ENCODE peak calls at places on chromosomes 12 and 14, in ten cellular contexts. C, A, W, Q, I, Y, Z, L, J and S are unnamed samples.

GRCh38 chr12:21539797-21540196 is 13.7 kb downstream of the SPX start:
- DNase-seq in C (no peak), A (no peak), Z (no peak), L (no peak), Q (no peak), I (no peak), W (no peak), J (no peak), Y (no peak), S (no peak)

GRCh38 chr14:79665556-79665955 is 545.7 kb downstream of the DIO2 start:
- DNase-seq in Z (no peak), C (no peak), Y (no peak), J (no peak), A (no peak), I (no peak), W (peak), L (no peak), Q (no peak), S (no peak)

GRCh38 chr14:24211311-24211710 is 2.0 kb downstream of the CHMP4A start:
- DNase-seq in C (no peak), A (no peak), Z (no peak), Y (no peak), L (no peak), I (no peak), Q (no peak), W (no peak), J (no peak), S (no peak)

GRCh38 chr12:120822832-120823503 is 81.2 kb downstream of the SPPL3 start:
- DNase-seq in L (no peak), Y (no peak), Z (no peak), W (no peak), J (no peak), I (no peak), C (no peak), A (no peak), Q (no peak), S (no peak)

GRCh38 chr14:90645842-90646443 is 170.3 kb downstream of the TTC7B start:
- DNase-seq in W (peak), J (no peak), I (no peak), Z (no peak), Q (no peak), L (no peak), C (no peak), A (no peak), Y (no peak), S (no peak)

GRCh38 chr12:118979763-118980406 is 1.5 kb upstream of the SRRM4 start:
- DNase-seq in Q (peak), J (peak), C (no peak), Y (peak), W (peak), L (peak), I (no peak), Z (peak), A (peak), S (no peak)

GRCh38 chr12:92570056-92570753 is 132.6 kb upstream of the PLEKHG7 start:
- DNase-seq in W (peak), J (peak), C (no peak), L (peak), Q (no peak), Y (peak), I (peak), Z (no peak), A (peak), S (peak)

GRCh38 chr12:75964150-75964549 is 67.4 kb downstream of the PHLDA1 start:
- DNase-seq in J (peak), Y (no peak), Z (no peak), C (no peak), Q (no peak), I (no peak), L (no peak), W (no peak), A (peak), S (no peak)

GRCh38 chr14:31201111-31201510 is 6.5 kb downstream of the HECTD1 start:
- DNase-seq in A (no peak), J (no peak), Q (no peak), C (no peak), Y (no peak), I (no peak), Z (no peak), W (no peak), L (no peak), S (no peak)

GRCh38 chr12:28872654-28873268 is 276.3 kb upstream of the FAR2 start:
- DNase-seq in W (peak), Z (peak), J (peak), Y (no peak), Q (peak), I (no peak), C (no peak), L (peak), A (peak), S (no peak)

GRCh38 chr12:5222011-5222461 is 178.4 kb downstream of the KCNA5 start:
- DNase-seq in C (no peak), W (no peak), Q (no peak), Y (no peak), A (no peak), J (no peak), L (no peak), Z (no peak), I (no peak), S (no peak)

GRCh38 chr12:42945927-42946326 is 356.4 kb upstream of the PRICKLE1 start:
- DNase-seq in Q (no peak), A (no peak), L (no peak), Z (no peak), J (no peak), C (no peak), I (no peak), W (no peak), Y (no peak), S (no peak)

GRCh38 chr12:15044461-15044860 is 71.6 kb downstream of the PDE6H start:
- DNase-seq in A (no peak), Q (peak), I (no peak), Y (no peak), L (no peak), C (no peak), J (no peak), Z (no peak), W (peak), S (no peak)

GRCh38 chr14:93231129-93231979 is 24.3 kb downstream of the UBR7 start:
- DNase-seq in C (no peak), J (peak), Z (no peak), Y (no peak), Q (peak), L (no peak), I (no peak), A (peak), W (peak), S (no peak)

GRCh38 chr12:46385439-46385838 is 12.9 kb upstream of the SLC38A2 start:
- DNase-seq in Y (no peak), Z (no peak), I (no peak), A (no peak), L (no peak), J (no peak), C (no peak), Q (no peak), W (no peak), S (no peak)

GRCh38 chr14:72553656-72554055 is 340.2 kb downstream of the DPF3 start:
- DNase-seq in W (no peak), Q (peak), L (no peak), A (no peak), J (no peak), I (no peak), Y (no peak), C (no peak), Z (no peak), S (no peak)

GRCh38 chr12:65654230-65654629 is 170.1 kb upstream of the HMGA2 start:
- DNase-seq in L (no peak), Z (no peak), C (no peak), A (no peak), W (no peak), Y (no peak), Q (no peak), J (no peak), I (no peak), S (no peak)

GRCh38 chr14:104898195-104898558 is 26.5 kb upstream of the PLD4 start:
- DNase-seq in I (no peak), Q (peak), L (no peak), Z (no peak), W (no peak), Y (no peak), J (no peak), A (no peak), C (no peak), S (no peak)

GRCh38 chr12:92396647-92397258 is 251.1 kb upstream of the BTG1 start:
- DNase-seq in Z (no peak), C (no peak), I (no peak), L (no peak), Q (peak), J (no peak), A (no peak), W (peak), Y (peak), S (no peak)

GRCh38 chr12:98587084-98587483 is 6.4 kb upstream of the SLC25A3 start:
- DNase-seq in I (no peak), C (no peak), L (no peak), Z (no peak), J (no peak), Q (peak), Y (no peak), W (no peak), A (no peak), S (no peak)

GRCh38 chr12:120920178-120920577 is 16.0 kb upstream of the SPPL3 start:
- DNase-seq in Z (no peak), A (no peak), I (no peak), Y (no peak), Q (no peak), C (no peak), W (no peak), L (no peak), J (no peak), S (no peak)

GRCh38 chr12:53279283-53279869 is 11.3 kb downstream of the ESPL1 start:
- DNase-seq in Q (no peak), Z (no peak), W (no peak), Y (no peak), L (no peak), C (no peak), A (no peak), J (no peak), I (no peak), S (no peak)

GRCh38 chr14:22852940-22853767 is 16.8 kb downstream of the MMP14 start:
- DNase-seq in W (peak), C (peak), Z (peak), J (peak), Y (no peak), A (peak), Q (peak), I (peak), L (peak), S (peak)

GRCh38 chr12:124913474-124914391 is 717 bp downstream of the UBC start:
- DNase-seq in C (peak), Q (no peak), I (peak), Y (no peak), W (peak), L (peak), J (peak), Z (peak), A (peak), S (peak)